ENCODE peak calls at places on chromosomes 12 and 14, in eight cellular contexts. W is gastrocnemius medialis, O is vagina, K is HCT116, Q is right lobe of liver, I is ovary, R is A549, Y is adrenal gland. L is an unnamed sample.

GRCh38 chr14:91873476-91874265 is 6.3 kb upstream of the TC2N start:
- DNase-seq in W (no peak), O (no peak), K (no peak), Q (no peak), I (no peak), R (no peak), Y (no peak), L (no peak)

GRCh38 chr14:104446611-104447010 is 133.0 kb upstream of the C14orf180 start:
- DNase-seq in W (no peak), O (peak; percentile 54), K (no peak), Q (peak; percentile 10), I (no peak), R (no peak), Y (no peak), L (peak; percentile 32)

GRCh38 chr14:55915464-55915863 is 202.7 kb upstream of the PELI2 start:
- DNase-seq in W (no peak), O (no peak), K (no peak), Q (no peak), I (no peak), R (no peak), Y (no peak), L (no peak)

GRCh38 chr12:75439048-75439447 is 41.5 kb upstream of the GLIPR1 start:
- DNase-seq in W (no peak), O (no peak), K (no peak), Q (no peak), I (no peak), R (no peak), Y (no peak), L (no peak)

GRCh38 chr12:53791735-53792326 is 40.1 kb upstream of the CISTR start:
- DNase-seq in W (no peak), O (no peak), K (peak; percentile 38), Q (no peak), I (no peak), R (no peak), Y (peak; percentile 3), L (no peak)

GRCh38 chr14:61217516-61217915 is 63.6 kb downstream of the TMEM30B start:
- DNase-seq in W (no peak), O (no peak), K (no peak), Q (no peak), I (peak; percentile 9), R (no peak), Y (no peak), L (no peak)

GRCh38 chr12:63752283-63752682 is 27.4 kb upstream of the RXYLT1 start:
- DNase-seq in W (no peak), O (no peak), K (no peak), Q (no peak), I (no peak), R (no peak), Y (no peak), L (no peak)

GRCh38 chr12:132029503-132030300 is 80.0 kb downstream of the EP400 start:
- DNase-seq in W (no peak), O (no peak), K (no peak), Q (no peak), I (no peak), R (no peak), Y (no peak), L (no peak)

GRCh38 chr14:74492413-74493342 is at the start of gene NPC2:
- DNase-seq in W (no peak), O (no peak), K (no peak), Q (no peak), I (no peak), R (no peak), Y (peak; percentile 13), L (no peak)

GRCh38 chr14:29037428-29037827 is 270.8 kb downstream of the FOXG1 start:
- DNase-seq in W (no peak), O (no peak), K (no peak), Q (no peak), I (no peak), R (no peak), Y (no peak), L (no peak)

GRCh38 chr12:64088431-64089349 is 133.4 kb downstream of the KICS2 start:
- DNase-seq in W (peak; percentile 69), O (no peak), K (peak; percentile 91), Q (no peak), I (peak; percentile 64), R (peak; percentile 88), Y (peak; percentile 94), L (no peak)

GRCh38 chr14:63473194-63473788 is 69.9 kb downstream of the PPP2R5E start:
- DNase-seq in W (no peak), O (no peak), K (no peak), Q (no peak), I (no peak), R (no peak), Y (no peak), L (no peak)

GRCh38 chr14:57060276-57060956 is 208.3 kb downstream of the EXOC5 start:
- DNase-seq in W (no peak), O (no peak), K (no peak), Q (no peak), I (no peak), R (no peak), Y (no peak), L (no peak)

GRCh38 chr14:24576178-24576577 is at the start of gene CTSG:
- DNase-seq in W (no peak), O (no peak), K (no peak), Q (no peak), I (no peak), R (no peak), Y (no peak), L (no peak)

GRCh38 chr14:49512147-49512551 is 74.0 kb downstream of the RPS29 start:
- DNase-seq in W (no peak), O (no peak), K (peak; percentile 16), Q (no peak), I (no peak), R (no peak), Y (no peak), L (no peak)

GRCh38 chr14:69252851-69253250 is 7.1 kb upstream of the GALNT16 start:
- DNase-seq in W (no peak), O (no peak), K (no peak), Q (no peak), I (no peak), R (no peak), Y (no peak), L (no peak)

GRCh38 chr12:121817648-121818043 is 13.8 kb downstream of the SETD1B start:
- DNase-seq in W (no peak), O (no peak), K (no peak), Q (no peak), I (no peak), R (no peak), Y (no peak), L (no peak)
- TF ChIP-seq CTCF in W (no peak), O (no peak), K (no peak), Q (no peak), I (no peak), R (no peak), Y (no peak), L (no peak)

DNA sequence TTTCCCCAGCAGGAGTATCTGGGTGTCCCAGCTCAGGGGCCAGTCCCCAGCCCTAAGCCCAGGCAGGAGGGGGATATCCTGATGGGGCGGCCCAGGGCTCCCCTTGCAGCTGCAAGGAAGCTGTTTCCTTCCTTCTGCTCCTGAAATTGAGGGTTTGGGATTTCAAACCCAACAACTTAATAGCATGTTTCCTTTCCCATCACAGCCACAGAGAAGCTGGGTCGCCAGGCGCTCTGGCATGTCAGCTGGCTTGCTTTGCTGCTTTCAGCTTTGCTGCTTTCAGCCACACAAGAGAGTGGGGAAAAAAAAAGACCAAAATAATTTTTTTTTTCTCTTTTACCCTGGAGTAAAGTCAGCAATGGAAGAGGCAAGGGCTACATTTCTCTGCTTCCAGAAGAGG is 30.0 kb downstream of the HVCN1 start:
- DNase-seq in W (no peak), O (no peak), K (no peak), Q (no peak), I (no peak), R (no peak), Y (no peak), L (no peak)
- TF ChIP-seq POLR2A in W (no peak), O (no peak), K (no peak), Q (no peak), I (no peak), R (no peak), Y (no peak), L (no peak)

DNA sequence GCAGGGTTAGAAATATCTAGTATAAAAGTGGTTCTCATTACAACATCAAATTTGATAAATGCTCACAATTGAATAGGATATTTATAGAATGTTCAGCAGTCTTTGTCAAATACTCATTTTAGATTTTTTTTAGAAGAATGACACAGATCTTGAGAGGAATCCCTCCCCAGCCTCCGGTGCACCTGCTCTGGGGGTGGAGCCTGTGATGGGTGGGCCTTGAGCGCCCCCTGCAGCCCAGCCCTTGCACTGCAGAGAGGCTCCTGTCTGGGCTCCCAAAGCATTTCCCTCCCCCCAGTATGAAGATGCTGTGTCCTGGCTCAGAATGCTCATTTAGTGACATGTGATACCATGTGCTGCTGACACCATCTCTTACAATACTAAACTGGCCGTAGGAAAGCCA is 792.3 kb downstream of the TMEM121 start:
- DNase-seq in W (no peak), O (no peak), K (no peak), Q (no peak), I (no peak), R (no peak), Y (peak; percentile 6), L (no peak)
- TF ChIP-seq CTCF in W (no peak), O (no peak), K (peak; percentile 18), Q (no peak), I (no peak), R (no peak), Y (no peak), L (no peak)

GRCh38 chr12:2653461-2653965 is 141.3 kb upstream of the FKBP4 start:
- DNase-seq in W (no peak), O (no peak), K (no peak), Q (peak; percentile 25), I (no peak), R (no peak), Y (no peak), L (no peak)

GRCh38 chr12:2651061-2651965 is 143.5 kb upstream of the FKBP4 start:
- DNase-seq in W (no peak), O (no peak), K (no peak), Q (peak; percentile 23), I (no peak), R (no peak), Y (peak; percentile 5), L (peak; percentile 81)

GRCh38 chr12:2652011-2652400 is 142.8 kb upstream of the FKBP4 start:
- DNase-seq in W (no peak), O (no peak), K (no peak), Q (peak; percentile 26), I (no peak), R (no peak), Y (no peak), L (no peak)

GRCh38 chr12:2654311-2654710 is 140.5 kb upstream of the FKBP4 start:
- DNase-seq in W (no peak), O (no peak), K (no peak), Q (peak; percentile 39), I (no peak), R (no peak), Y (no peak), L (peak; percentile 69)

DNA sequence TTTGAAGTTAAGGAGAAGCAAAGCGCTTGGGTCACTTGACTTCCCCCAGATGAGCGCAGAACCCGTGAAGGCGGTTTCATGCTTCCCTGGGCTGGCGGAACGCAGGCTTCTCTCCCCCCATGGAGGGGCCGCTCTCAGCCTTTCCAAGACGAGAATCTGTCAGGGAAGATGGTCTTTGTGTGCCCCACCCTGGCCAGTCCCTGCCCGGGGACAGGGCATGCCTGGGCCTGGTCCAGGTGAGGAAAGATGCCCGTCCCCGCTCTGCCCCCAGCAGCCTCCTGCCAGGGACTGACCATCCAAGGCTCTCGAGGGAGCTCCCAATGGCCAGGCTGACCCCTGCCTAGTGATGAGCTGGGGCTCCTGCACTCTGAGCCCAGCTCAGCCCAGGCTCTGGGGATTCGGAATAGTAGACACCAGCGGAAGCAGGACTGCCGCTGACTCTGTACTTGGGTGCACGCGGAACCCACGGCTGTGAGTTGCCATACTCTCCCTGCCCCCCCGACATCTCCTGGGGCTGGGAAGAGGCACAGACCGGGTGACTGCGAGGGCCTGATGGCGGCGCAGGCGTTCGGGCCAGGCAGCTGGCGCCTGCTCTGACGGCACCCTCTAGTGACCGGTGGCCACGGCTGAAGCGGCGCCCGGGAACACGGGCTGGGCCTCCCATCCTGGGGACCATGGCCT is 142.2 kb upstream of the FKBP4 start:
- DNase-seq in W (no peak), O (no peak), K (no peak), Q (peak; percentile 31), I (no peak), R (no peak), Y (no peak), L (peak; percentile 68)
- TF ChIP-seq POLR2A in W (no peak), O (no peak), K (no peak), Q (no peak), I (no peak), R (no peak), Y (no peak), L (no peak)